ENCODE peak calls at places on chromosomes 1 and 21, in six cellular contexts. K, C, O, V, B and X are unnamed samples. For H3K4me1, the result is how much of the 10 kb centered on the place peaks cover.

GRCh38 chr1:116986531-116987255 is 14.9 kb upstream of the CD101 start:
- DNase-seq in K (no peak), C (peak), O (no peak), V (no peak), B (no peak), X (no peak)

GRCh38 chr1:218480137-218480536 is 135.0 kb downstream of the TGFB2 start:
- DNase-seq in K (peak), C (no peak), O (no peak), V (peak), B (peak), X (no peak)

GRCh38 chr1:65109515-65109914 is 38.5 kb upstream of the AK4 start:
- DNase-seq in K (no peak), C (no peak), O (no peak), V (no peak), B (no peak), X (no peak)

GRCh38 chr1:56065729-56066128 is 513.6 kb downstream of the PLPP3 start:
- DNase-seq in K (no peak), C (no peak), O (no peak), V (peak), B (no peak), X (no peak)

GRCh38 chr1:231162970-231163830 is 1.3 kb downstream of the TRIM67 start:
- DNase-seq in K (no peak), C (no peak), O (no peak), V (no peak), B (no peak), X (no peak)

GRCh38 chr1:56533197-56533596 is 46.2 kb downstream of the PLPP3 start:
- DNase-seq in K (no peak), C (no peak), O (no peak), V (no peak), B (no peak), X (no peak)

GRCh38 chr21:28959367-28960099 is 33.1 kb downstream of the LTN1 start:
- DNase-seq in K (peak), C (no peak), O (no peak), V (peak), B (peak), X (no peak)

GRCh38 chr1:58763214-58763613 is 20.6 kb downstream of the JUN start:
- DNase-seq in K (peak), C (no peak), O (no peak), V (peak), B (no peak), X (no peak)

GRCh38 chr1:244029137-244029536 is 21.9 kb upstream of the ZBTB18 start:
- DNase-seq in K (no peak), C (no peak), O (no peak), V (no peak), B (no peak), X (no peak)

GRCh38 chr1:247914941-247915662 is 5.0 kb upstream of the OR2T8 start:
- DNase-seq in K (no peak), C (no peak), O (no peak), V (no peak), B (no peak), X (no peak)

GRCh38 chr1:172350781-172351180 is 69.7 kb upstream of the C1orf105 start:
- DNase-seq in K (no peak), C (no peak), O (no peak), V (peak), B (no peak), X (no peak)

GRCh38 chr1:219304227-219305226 is 130.8 kb downstream of the LYPLAL1 start:
- DNase-seq in K (peak), C (no peak), O (no peak), V (no peak), B (peak), X (no peak)

GRCh38 chr1:33219886-33220661 is 36.2 kb upstream of the ZNF362 start:
- DNase-seq in K (peak), C (peak), O (no peak), V (peak), B (peak), X (no peak)

GRCh38 chr1:21634481-21635137 is 34.5 kb downstream of the RAP1GAP start:
- DNase-seq in K (no peak), C (no peak), O (no peak), V (no peak), B (no peak), X (no peak)

GRCh38 chr21:37849703-37850102 is 66.6 kb downstream of the KCNJ6 start:
- DNase-seq in K (peak), C (no peak), O (no peak), V (peak), B (no peak), X (no peak)

GRCh38 chr1:202966006-202966904 is 802 bp downstream of the CYB5R1 start:
- DNase-seq in K (no peak), C (no peak), O (no peak), V (no peak), B (no peak), X (no peak)
- H2AK5ac ChIP-seq in K (peak), C (no peak), O (no peak), V (no peak), B (peak), X (peak)

GRCh38 chr1:7561936-7562728 is 209.0 kb upstream of the VAMP3 start:
- DNase-seq in K (no peak), C (no peak), O (no peak), V (no peak), B (no peak), X (no peak)
- H4K91ac ChIP-seq in K (no peak), C (no peak), O (peak), V (no peak), B (no peak), X (no peak)

DNA sequence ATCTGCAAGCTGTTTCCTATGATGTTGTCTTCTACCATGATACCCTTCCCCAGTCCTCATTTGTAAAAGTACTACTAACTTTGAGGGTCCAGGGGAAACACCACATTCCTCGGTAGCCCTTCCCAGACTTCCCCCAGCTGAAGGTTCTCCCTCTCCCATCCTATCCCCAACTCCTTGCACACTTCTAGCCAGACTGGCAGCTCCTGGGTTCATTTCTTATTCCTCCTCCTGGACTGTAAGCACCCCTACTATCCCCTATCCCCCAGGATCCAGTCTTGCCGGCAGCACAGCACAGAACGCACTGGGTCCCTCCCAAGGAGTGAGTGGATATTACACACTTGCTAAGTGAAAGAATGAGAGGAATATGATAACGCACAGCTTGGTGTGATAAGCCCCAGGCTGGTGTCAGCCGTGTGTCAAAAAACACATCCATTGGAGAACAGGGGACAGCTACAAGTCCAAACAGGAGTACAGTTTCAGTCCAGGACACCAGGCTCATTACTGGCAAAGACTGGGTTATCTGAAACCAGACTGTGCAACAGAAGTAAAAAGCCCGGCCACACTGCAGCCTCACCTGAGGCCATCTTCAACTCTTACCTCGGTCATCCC is 100.2 kb downstream of the SSBP3 start:
- DNase-seq in K (no peak), C (no peak), O (no peak), V (no peak), B (no peak), X (no peak)
- H3K4me1 ChIP-seq in K (under half), C (under half), O (under half), V (under half), B (under half), X (under half)

GRCh38 chr1:157352216-157352615 is 200.1 kb downstream of the FCRL5 start:
- DNase-seq in K (no peak), C (no peak), O (no peak), V (no peak), B (peak), X (no peak)

GRCh38 chr1:157353546-157353945 is 198.8 kb downstream of the FCRL5 start:
- DNase-seq in K (no peak), C (no peak), O (no peak), V (no peak), B (no peak), X (no peak)

GRCh38 chr1:157348538-157349480 is 203.5 kb downstream of the FCRL5 start:
- DNase-seq in K (no peak), C (no peak), O (no peak), V (no peak), B (no peak), X (no peak)

GRCh38 chr1:157356611-157357010 is 195.7 kb downstream of the FCRL5 start:
- DNase-seq in K (no peak), C (no peak), O (no peak), V (no peak), B (no peak), X (no peak)

DNA sequence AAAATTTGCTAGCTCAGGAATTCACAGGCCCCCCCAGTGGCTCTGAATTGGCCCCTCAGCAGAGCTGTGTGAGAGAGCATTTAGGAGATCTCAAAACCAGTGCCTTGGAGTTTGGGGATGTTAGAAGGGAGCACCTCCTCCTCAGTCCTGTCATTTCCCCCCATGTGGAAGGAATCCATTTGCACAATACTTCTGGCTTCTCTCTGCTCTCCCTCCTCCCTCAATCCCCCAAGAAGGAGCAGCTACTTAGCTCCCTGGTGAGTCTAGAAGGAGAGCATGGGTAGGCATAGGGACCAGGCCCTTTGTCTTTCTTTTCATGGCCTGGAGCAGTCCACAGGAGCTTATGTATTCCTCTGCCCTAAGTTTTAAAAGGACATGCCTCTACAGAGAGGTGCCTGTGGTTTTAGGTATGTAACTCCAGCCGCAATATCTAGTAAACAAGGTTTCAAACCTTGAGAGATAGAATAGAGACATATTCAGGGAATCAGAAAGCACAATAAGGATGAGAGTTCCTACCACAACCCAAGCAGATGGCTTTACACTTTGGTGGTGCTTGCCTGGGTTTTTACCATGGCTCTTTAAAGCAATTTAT is 199.4 kb downstream of the FCRL5 start:
- DNase-seq in K (no peak), C (no peak), O (no peak), V (no peak), B (no peak), X (no peak)
- H2AK5ac ChIP-seq in K (no peak), C (no peak), O (no peak), V (no peak), B (no peak), X (no peak)

GRCh38 chr1:156437054-156437453 is 63.5 kb downstream of the MEF2D start:
- DNase-seq in K (no peak), C (no peak), O (no peak), V (no peak), B (no peak), X (no peak)
- H4K91ac ChIP-seq in K (no peak), C (no peak), O (no peak), V (no peak), B (no peak), X (no peak)